ENCODE peak calls at places on chromosomes 16 and 17, in nine cellular contexts. One of them, this sample, is unnamed.

GRCh38 chr17:41452276-41452675 is 11.5 kb upstream of the KRT38 start:
- DNase-seq in T follicular helper cell: no peak
- DNase-seq in T-cell: no peak
- DNase-seq in ACHN: no peak
- DNase-seq in OCI-LY7: no peak
- DNase-seq in stimulated activated naive CD8-positive, alpha-beta T cell treated with anti-CD3 and anti-CD28 coated beads, Interleukin-15, Interleukin-2, amounts not matched to agents 100 U/mL and 50 U/mL, for 24 hours: no peak
- DNase-seq in EL: no peak
- DNase-seq in activated CD4-positive, alpha-beta T cell treated with anti-CD3 and anti-CD28 coated beads, Interleukin-2, amount 50 U/mL, for 1 hour: no peak
- DNase-seq in astrocyte of the cerebellum: no peak
- DNase-seq in this sample: no peak

GRCh38 chr17:8339540-8339939 is at the start of gene ODF4:
- DNase-seq in EL: no peak
- DNase-seq in T-cell: no peak
- DNase-seq in astrocyte of the cerebellum: no peak
- DNase-seq in OCI-LY7: no peak
- DNase-seq in T follicular helper cell: no peak
- DNase-seq in ACHN: no peak
- DNase-seq in activated CD4-positive, alpha-beta T cell treated with anti-CD3 and anti-CD28 coated beads, Interleukin-2, amount 50 U/mL, for 1 hour: no peak
- DNase-seq in stimulated activated naive CD8-positive, alpha-beta T cell treated with anti-CD3 and anti-CD28 coated beads, Interleukin-15, Interleukin-2, amounts not matched to agents 100 U/mL and 50 U/mL, for 24 hours: no peak
- DNase-seq in this sample: no peak

GRCh38 chr16:67088551-67088950 is 21.2 kb upstream of the PHAF1 start:
- DNase-seq in T-cell: no peak
- DNase-seq in activated CD4-positive, alpha-beta T cell treated with anti-CD3 and anti-CD28 coated beads, Interleukin-2, amount 50 U/mL, for 1 hour: no peak
- DNase-seq in OCI-LY7: no peak
- DNase-seq in ACHN: no peak
- DNase-seq in T follicular helper cell: no peak
- DNase-seq in EL: no peak
- DNase-seq in stimulated activated naive CD8-positive, alpha-beta T cell treated with anti-CD3 and anti-CD28 coated beads, Interleukin-15, Interleukin-2, amounts not matched to agents 100 U/mL and 50 U/mL, for 24 hours: no peak
- DNase-seq in astrocyte of the cerebellum: no peak
- DNase-seq in this sample: no peak

GRCh38 chr17:40922239-40922638 is 15.2 kb downstream of the KRT23 start:
- DNase-seq in EL: peak
- DNase-seq in T follicular helper cell: no peak
- DNase-seq in astrocyte of the cerebellum: no peak
- DNase-seq in ACHN: peak
- DNase-seq in stimulated activated naive CD8-positive, alpha-beta T cell treated with anti-CD3 and anti-CD28 coated beads, Interleukin-15, Interleukin-2, amounts not matched to agents 100 U/mL and 50 U/mL, for 24 hours: no peak
- DNase-seq in activated CD4-positive, alpha-beta T cell treated with anti-CD3 and anti-CD28 coated beads, Interleukin-2, amount 50 U/mL, for 1 hour: no peak
- DNase-seq in OCI-LY7: no peak
- DNase-seq in T-cell: no peak
- DNase-seq in this sample: no peak

GRCh38 chr16:81505011-81505660 is 60.5 kb downstream of the CMIP start:
- DNase-seq in activated CD4-positive, alpha-beta T cell treated with anti-CD3 and anti-CD28 coated beads, Interleukin-2, amount 50 U/mL, for 1 hour: no peak
- DNase-seq in stimulated activated naive CD8-positive, alpha-beta T cell treated with anti-CD3 and anti-CD28 coated beads, Interleukin-15, Interleukin-2, amounts not matched to agents 100 U/mL and 50 U/mL, for 24 hours: no peak
- DNase-seq in T-cell: no peak
- DNase-seq in ACHN: peak
- DNase-seq in EL: no peak
- DNase-seq in OCI-LY7: peak
- DNase-seq in T follicular helper cell: no peak
- DNase-seq in astrocyte of the cerebellum: no peak
- DNase-seq in this sample: no peak

GRCh38 chr17:46818319-46818928 is at the start of gene WNT3:
- DNase-seq in T-cell: peak
- DNase-seq in T follicular helper cell: peak
- DNase-seq in OCI-LY7: peak
- DNase-seq in ACHN: peak
- DNase-seq in stimulated activated naive CD8-positive, alpha-beta T cell treated with anti-CD3 and anti-CD28 coated beads, Interleukin-15, Interleukin-2, amounts not matched to agents 100 U/mL and 50 U/mL, for 24 hours: peak
- DNase-seq in astrocyte of the cerebellum: no peak
- DNase-seq in EL: peak
- DNase-seq in activated CD4-positive, alpha-beta T cell treated with anti-CD3 and anti-CD28 coated beads, Interleukin-2, amount 50 U/mL, for 1 hour: peak
- DNase-seq in this sample: peak

GRCh38 chr17:9959377-9959981 is 54.4 kb upstream of the RCVRN start:
- DNase-seq in OCI-LY7: peak
- DNase-seq in stimulated activated naive CD8-positive, alpha-beta T cell treated with anti-CD3 and anti-CD28 coated beads, Interleukin-15, Interleukin-2, amounts not matched to agents 100 U/mL and 50 U/mL, for 24 hours: peak
- DNase-seq in ACHN: peak
- DNase-seq in astrocyte of the cerebellum: peak
- DNase-seq in T follicular helper cell: no peak
- DNase-seq in EL: peak
- DNase-seq in activated CD4-positive, alpha-beta T cell treated with anti-CD3 and anti-CD28 coated beads, Interleukin-2, amount 50 U/mL, for 1 hour: peak
- DNase-seq in T-cell: no peak
- DNase-seq in this sample: no peak

GRCh38 chr17:27290916-27291598 is 2.9 kb upstream of the WSB1 start:
- DNase-seq in T follicular helper cell: no peak
- DNase-seq in OCI-LY7: no peak
- DNase-seq in ACHN: no peak
- DNase-seq in activated CD4-positive, alpha-beta T cell treated with anti-CD3 and anti-CD28 coated beads, Interleukin-2, amount 50 U/mL, for 1 hour: no peak
- DNase-seq in EL: no peak
- DNase-seq in stimulated activated naive CD8-positive, alpha-beta T cell treated with anti-CD3 and anti-CD28 coated beads, Interleukin-15, Interleukin-2, amounts not matched to agents 100 U/mL and 50 U/mL, for 24 hours: no peak
- DNase-seq in astrocyte of the cerebellum: no peak
- DNase-seq in T-cell: no peak
- DNase-seq in this sample: no peak

GRCh38 chr16:73601911-73602310 is 554.0 kb upstream of the ZFHX3 start:
- DNase-seq in ACHN: no peak
- DNase-seq in stimulated activated naive CD8-positive, alpha-beta T cell treated with anti-CD3 and anti-CD28 coated beads, Interleukin-15, Interleukin-2, amounts not matched to agents 100 U/mL and 50 U/mL, for 24 hours: no peak
- DNase-seq in activated CD4-positive, alpha-beta T cell treated with anti-CD3 and anti-CD28 coated beads, Interleukin-2, amount 50 U/mL, for 1 hour: no peak
- DNase-seq in T-cell: no peak
- DNase-seq in EL: no peak
- DNase-seq in astrocyte of the cerebellum: no peak
- DNase-seq in OCI-LY7: no peak
- DNase-seq in T follicular helper cell: no peak
- DNase-seq in this sample: no peak

GRCh38 chr17:81558941-81559806 is 7.0 kb upstream of the FAAP100 start:
- DNase-seq in EL: no peak
- DNase-seq in OCI-LY7: no peak
- DNase-seq in activated CD4-positive, alpha-beta T cell treated with anti-CD3 and anti-CD28 coated beads, Interleukin-2, amount 50 U/mL, for 1 hour: no peak
- DNase-seq in ACHN: peak
- DNase-seq in stimulated activated naive CD8-positive, alpha-beta T cell treated with anti-CD3 and anti-CD28 coated beads, Interleukin-15, Interleukin-2, amounts not matched to agents 100 U/mL and 50 U/mL, for 24 hours: no peak
- DNase-seq in T-cell: no peak
- DNase-seq in astrocyte of the cerebellum: no peak
- DNase-seq in T follicular helper cell: no peak
- DNase-seq in this sample: no peak

GRCh38 chr16:85227262-85227923 is 115.1 kb upstream of the CIBAR2 start:
- DNase-seq in T-cell: no peak
- DNase-seq in T follicular helper cell: no peak
- DNase-seq in ACHN: peak
- DNase-seq in stimulated activated naive CD8-positive, alpha-beta T cell treated with anti-CD3 and anti-CD28 coated beads, Interleukin-15, Interleukin-2, amounts not matched to agents 100 U/mL and 50 U/mL, for 24 hours: no peak
- DNase-seq in astrocyte of the cerebellum: peak
- DNase-seq in OCI-LY7: peak
- DNase-seq in EL: no peak
- DNase-seq in activated CD4-positive, alpha-beta T cell treated with anti-CD3 and anti-CD28 coated beads, Interleukin-2, amount 50 U/mL, for 1 hour: no peak
- DNase-seq in this sample: no peak

GRCh38 chr17:78019367-78019975 is 61.0 kb downstream of the TNRC6C start:
- DNase-seq in astrocyte of the cerebellum: no peak
- DNase-seq in activated CD4-positive, alpha-beta T cell treated with anti-CD3 and anti-CD28 coated beads, Interleukin-2, amount 50 U/mL, for 1 hour: no peak
- DNase-seq in ACHN: peak
- DNase-seq in EL: peak
- DNase-seq in T-cell: no peak
- DNase-seq in OCI-LY7: peak
- DNase-seq in stimulated activated naive CD8-positive, alpha-beta T cell treated with anti-CD3 and anti-CD28 coated beads, Interleukin-15, Interleukin-2, amounts not matched to agents 100 U/mL and 50 U/mL, for 24 hours: no peak
- DNase-seq in T follicular helper cell: no peak
- DNase-seq in this sample: no peak

GRCh38 chr17:72136692-72137550 is 16.1 kb downstream of the SOX9 start:
- DNase-seq in T-cell: no peak
- DNase-seq in astrocyte of the cerebellum: no peak
- DNase-seq in T follicular helper cell: no peak
- DNase-seq in ACHN: no peak
- DNase-seq in OCI-LY7: no peak
- DNase-seq in EL: peak
- DNase-seq in activated CD4-positive, alpha-beta T cell treated with anti-CD3 and anti-CD28 coated beads, Interleukin-2, amount 50 U/mL, for 1 hour: no peak
- DNase-seq in stimulated activated naive CD8-positive, alpha-beta T cell treated with anti-CD3 and anti-CD28 coated beads, Interleukin-15, Interleukin-2, amounts not matched to agents 100 U/mL and 50 U/mL, for 24 hours: no peak
- DNase-seq in this sample: no peak

GRCh38 chr16:54093281-54093680 is 193.3 kb downstream of the IRX3 start:
- DNase-seq in stimulated activated naive CD8-positive, alpha-beta T cell treated with anti-CD3 and anti-CD28 coated beads, Interleukin-15, Interleukin-2, amounts not matched to agents 100 U/mL and 50 U/mL, for 24 hours: no peak
- DNase-seq in OCI-LY7: no peak
- DNase-seq in T follicular helper cell: no peak
- DNase-seq in ACHN: no peak
- DNase-seq in EL: no peak
- DNase-seq in astrocyte of the cerebellum: no peak
- DNase-seq in T-cell: no peak
- DNase-seq in activated CD4-positive, alpha-beta T cell treated with anti-CD3 and anti-CD28 coated beads, Interleukin-2, amount 50 U/mL, for 1 hour: no peak
- DNase-seq in this sample: no peak

GRCh38 chr17:57868007-57868774 is 18.3 kb upstream of the MRPS23 start:
- DNase-seq in activated CD4-positive, alpha-beta T cell treated with anti-CD3 and anti-CD28 coated beads, Interleukin-2, amount 50 U/mL, for 1 hour: no peak
- DNase-seq in astrocyte of the cerebellum: peak
- DNase-seq in ACHN: peak
- DNase-seq in EL: peak
- DNase-seq in T-cell: no peak
- DNase-seq in OCI-LY7: peak
- DNase-seq in stimulated activated naive CD8-positive, alpha-beta T cell treated with anti-CD3 and anti-CD28 coated beads, Interleukin-15, Interleukin-2, amounts not matched to agents 100 U/mL and 50 U/mL, for 24 hours: peak
- DNase-seq in T follicular helper cell: no peak
- DNase-seq in this sample: no peak

GRCh38 chr17:48732688-48733629 is 4.4 kb upstream of the HOXB13 start:
- DNase-seq in astrocyte of the cerebellum: no peak
- DNase-seq in OCI-LY7: no peak
- DNase-seq in ACHN: no peak
- DNase-seq in T follicular helper cell: no peak
- DNase-seq in activated CD4-positive, alpha-beta T cell treated with anti-CD3 and anti-CD28 coated beads, Interleukin-2, amount 50 U/mL, for 1 hour: no peak
- DNase-seq in T-cell: no peak
- DNase-seq in EL: no peak
- DNase-seq in stimulated activated naive CD8-positive, alpha-beta T cell treated with anti-CD3 and anti-CD28 coated beads, Interleukin-15, Interleukin-2, amounts not matched to agents 100 U/mL and 50 U/mL, for 24 hours: no peak
- DNase-seq in this sample: no peak